ENCODE peak calls at places on chromosomes 2 and 18, in seven cellular contexts. M, Q, Z, E, Y, K and V are unnamed samples.

GRCh38 chr2:127909019-127909418 is 23.3 kb upstream of the AMMECR1L start:
- DNase-seq in Z (no peak), M (no peak), Q (no peak), K (no peak), Y (no peak), E (no peak), V (no peak)

GRCh38 chr18:27605107-27605834 is 420.2 kb upstream of the CHST9 start:
- DNase-seq in M (peak), Y (no peak), Z (peak), E (no peak), Q (peak), K (peak), V (peak)

GRCh38 chr2:205579335-205579734 is 103.0 kb upstream of the NRP2 start:
- DNase-seq in Z (no peak), Y (no peak), E (no peak), Q (no peak), M (no peak), K (no peak), V (no peak)

GRCh38 chr2:236120006-236120740 is 48.0 kb downstream of the GBX2 start:
- DNase-seq in Z (no peak), K (peak), E (no peak), M (no peak), Y (no peak), Q (peak), V (no peak)

GRCh38 chr2:31129835-31130561 is 8.2 kb downstream of the GALNT14 start:
- DNase-seq in Y (no peak), E (no peak), K (no peak), M (no peak), Q (peak), Z (no peak), V (no peak)

GRCh38 chr2:64785245-64785644 is 131.5 kb upstream of the SERTAD2 start:
- DNase-seq in K (no peak), M (no peak), Z (no peak), E (no peak), Q (no peak), Y (no peak), V (no peak)

GRCh38 chr2:172672999-172673726 is 62.5 kb upstream of the RAPGEF4 start:
- DNase-seq in K (no peak), Q (no peak), M (no peak), Y (no peak), E (no peak), Z (no peak), V (no peak)

GRCh38 chr2:149666809-149667208 is 79.2 kb upstream of the MMADHC start:
- DNase-seq in K (no peak), Q (no peak), Y (no peak), Z (no peak), M (no peak), E (no peak), V (no peak)

GRCh38 chr18:2173464-2173863 is 397.8 kb downstream of the METTL4 start:
- DNase-seq in K (no peak), Y (no peak), Q (no peak), M (no peak), E (no peak), Z (peak), V (peak)

GRCh38 chr2:157792345-157793052 is 83.6 kb downstream of the ACVR1 start:
- DNase-seq in M (peak), E (no peak), Y (no peak), Q (no peak), K (no peak), Z (no peak), V (peak)

GRCh38 chr2:10071595-10071994 is 8.6 kb downstream of the CYS1 start:
- DNase-seq in M (no peak), Y (no peak), Z (no peak), E (no peak), K (no peak), Q (no peak), V (no peak)

GRCh38 chr18:38695559-38696270 is 1130.1 kb upstream of the CELF4 start:
- DNase-seq in Q (no peak), Y (no peak), M (no peak), E (no peak), Z (no peak), K (no peak), V (no peak)

GRCh38 chr18:58180738-58181353 is 136.8 kb downstream of the NEDD4L start:
- DNase-seq in E (peak), Q (peak), Z (no peak), K (peak), Y (peak), M (peak), V (no peak)

GRCh38 chr2:46874236-46874929 is 41.2 kb downstream of the MCFD2 start:
- DNase-seq in Y (no peak), K (no peak), M (no peak), Q (no peak), Z (no peak), E (no peak), V (no peak)

GRCh38 chr2:233223059-233223894 is 28.2 kb upstream of the ATG16L1 start:
- DNase-seq in Y (no peak), M (no peak), Q (no peak), K (no peak), Z (no peak), E (no peak), V (no peak)